ENCODE peak calls at places on chromosomes 2 and 18, in ten cellular contexts. D, E, G, A, L, F, Y, T, R and Q are unnamed samples.

GRCh38 chr2:27977623-27978312 is 87.2 kb downstream of the BABAM2 start:
- DNase-seq in G (no peak), A (peak; percentile 61), D (no peak), Y (peak; percentile 82), F (no peak), T (peak; percentile 2), R (no peak), E (no peak), L (no peak), Q (no peak)

GRCh38 chr18:14974576-14974975 is 226.6 kb downstream of the ANKRD30B start:
- DNase-seq in Y (no peak), G (no peak), F (no peak), D (no peak), E (no peak), T (no peak), L (no peak), A (no peak), R (no peak), Q (no peak)

GRCh38 chr2:164538250-164538866 is 82.9 kb downstream of the GRB14 start:
- DNase-seq in R (peak; percentile 35), A (no peak), G (no peak), T (peak; percentile 26), D (no peak), L (no peak), E (peak; percentile 9), F (no peak), Y (peak; percentile 58), Q (no peak)

GRCh38 chr2:168217920-168218319 is 29.5 kb downstream of the STK39 start:
- DNase-seq in E (no peak), Y (no peak), D (no peak), L (no peak), G (no peak), R (no peak), A (no peak), T (no peak), F (no peak), Q (no peak)

GRCh38 chr2:234158812-234159211 is 108.3 kb downstream of the SPP2 start:
- DNase-seq in L (no peak), D (no peak), R (no peak), A (no peak), E (peak; percentile 25), F (no peak), G (no peak), Y (no peak), T (no peak), Q (peak; percentile 67)

GRCh38 chr2:64770781-64771334 is 117.1 kb upstream of the SERTAD2 start:
- DNase-seq in F (no peak), Y (peak; percentile 84), T (no peak), R (no peak), E (no peak), A (no peak), D (no peak), G (no peak), L (no peak), Q (no peak)

GRCh38 chr18:74050807-74051206 is 96.8 kb downstream of the FBXO15 start:
- DNase-seq in Y (no peak), G (no peak), T (no peak), D (no peak), R (no peak), F (no peak), A (no peak), E (peak; percentile 48), L (no peak), Q (peak; percentile 90)

GRCh38 chr2:194867328-194867727 is 789.7 kb upstream of the SLC39A10 start:
- DNase-seq in A (no peak), F (no peak), G (no peak), R (peak; percentile 15), Y (peak; percentile 3), L (no peak), D (no peak), E (peak; percentile 49), T (peak; percentile 5), Q (peak; percentile 59)

GRCh38 chr2:3867451-3867850 is 164.1 kb downstream of the DCDC2C start:
- DNase-seq in L (no peak), T (no peak), A (no peak), R (peak; percentile 67), D (no peak), E (no peak), Y (no peak), F (no peak), G (no peak), Q (no peak)

GRCh38 chr2:43158259-43158880 is 68.0 kb downstream of the ZFP36L2 start:
- DNase-seq in Y (peak; percentile 86), L (no peak), T (peak; percentile 49), E (no peak), G (no peak), R (no peak), D (no peak), A (peak; percentile 69), F (peak; percentile 92), Q (no peak)

GRCh38 chr2:109380502-109381326 is 233.1 kb downstream of the SEPTIN10 start:
- DNase-seq in F (peak; percentile 41), E (no peak), A (no peak), T (no peak), L (no peak), G (no peak), D (no peak), R (no peak), Y (no peak), Q (no peak)

GRCh38 chr2:105249181-105249580 is 7.6 kb downstream of the GPR45 start:
- DNase-seq in Y (peak; percentile 53), E (no peak), D (no peak), L (no peak), F (no peak), T (no peak), G (no peak), A (no peak), R (no peak), Q (no peak)

GRCh38 chr18:8153887-8154583 is 455.2 kb upstream of the RAB12 start:
- DNase-seq in A (no peak), L (no peak), T (no peak), E (no peak), D (no peak), R (no peak), Y (peak; percentile 38), F (no peak), G (no peak), Q (no peak)

GRCh38 chr2:61962095-61962984 is 56.9 kb downstream of the COMMD1 start:
- DNase-seq in F (no peak), E (no peak), R (no peak), A (no peak), L (no peak), Y (no peak), G (no peak), T (no peak), D (no peak), Q (no peak)

GRCh38 chr18:11660691-11661090 is 28.4 kb upstream of the GNAL start:
- DNase-seq in A (no peak), F (no peak), R (no peak), L (no peak), Y (no peak), D (no peak), G (no peak), T (no peak), E (no peak), Q (no peak)

GRCh38 chr18:48314694-48315093 is 94.5 kb downstream of the ZBTB7C start:
- DNase-seq in A (no peak), T (no peak), D (no peak), R (peak; percentile 90), Y (no peak), G (no peak), E (peak; percentile 94), L (no peak), F (no peak), Q (peak; percentile 99)